ENCODE peak calls at places on chromosomes 4 and X, in five cellular contexts. X is ELF-1, P is PC-9, Z is astrocyte of the spinal cord, K is tibial nerve. J is an unnamed sample.

GRCh38 chrX:40646489-40647306 is 663 bp downstream of the CXorf38 start:
- DNase-seq in X (peak), P (peak), Z (peak), K (peak), J (no peak)

GRCh38 chrX:57583477-57583876 is 8.3 kb upstream of the ZXDB start:
- DNase-seq in X (peak), P (no peak), Z (no peak), K (no peak), J (no peak)

GRCh38 chr4:125360727-125361126 is 46.0 kb downstream of the FAT4 start:
- DNase-seq in X (no peak), P (no peak), Z (no peak), K (no peak), J (no peak)

GRCh38 chrX:154549766-154550165 is 2.3 kb downstream of the IKBKG start:
- DNase-seq in X (no peak), P (no peak), Z (no peak), K (no peak), J (no peak)

GRCh38 chrX:19760841-19761512 is 126.4 kb downstream of the SH3KBP1 start:
- DNase-seq in X (no peak), P (no peak), Z (no peak), K (no peak), J (no peak)

GRCh38 chr4:156656911-156657310 is 314.7 kb downstream of the PDGFC start:
- DNase-seq in X (no peak), P (no peak), Z (no peak), K (no peak), J (no peak)

GRCh38 chr4:52824270-52824602 is 37.9 kb upstream of the RASL11B start:
- DNase-seq in X (no peak), P (no peak), Z (no peak), K (no peak), J (no peak)

GRCh38 chrX:91122141-91122540 is 312.5 kb upstream of the PABPC5 start:
- DNase-seq in X (no peak), P (no peak), Z (no peak), K (no peak), J (no peak)

GRCh38 chrX:24229400-24229879 is 79.9 kb downstream of the ZFX start:
- DNase-seq in X (no peak), P (no peak), Z (no peak), K (no peak), J (no peak)

GRCh38 chrX:124346064-124346876 is at the start of gene SH2D1A:
- DNase-seq in X (no peak), P (no peak), Z (no peak), K (no peak), J (no peak)

GRCh38 chr4:6942238-6942800 is 32.7 kb downstream of the TBC1D14 start:
- DNase-seq in X (no peak), P (peak), Z (peak), K (no peak), J (peak)

GRCh38 chr4:15976456-15977096 is 13.6 kb upstream of the FGFBP2 start:
- DNase-seq in X (no peak), P (no peak), Z (no peak), K (no peak), J (peak)

GRCh38 chr4:88130544-88131305 is 27.7 kb downstream of the ABCG2 start:
- DNase-seq in X (no peak), P (no peak), Z (no peak), K (no peak), J (no peak)

GRCh38 chr4:54971474-54971950 is 153.9 kb downstream of the KDR start:
- DNase-seq in X (peak), P (peak), Z (peak), K (peak), J (peak)

GRCh38 chr4:74123065-74123728 is 24.2 kb upstream of the CXCL2 start:
- DNase-seq in X (no peak), P (no peak), Z (peak), K (no peak), J (no peak)

GRCh38 chr4:185318679-185319078 is 77.0 kb downstream of the LRP2BP start:
- DNase-seq in X (peak), P (no peak), Z (peak), K (no peak), J (peak)

GRCh38 chr4:21765810-21766407 is 182.7 kb downstream of the KCNIP4 start:
- DNase-seq in X (peak), P (peak), Z (peak), K (peak), J (peak)